ENCODE peak calls at places on chromosomes 2 and 18, in seven cellular contexts. W is tibial artery, Y is adrenal gland, T is prostate gland, G is OCI-LY7, E is SJCRH30, O is left lung. B is an unnamed sample. For H3K36me3, the result is how much of the 10 kb centered on the place peaks cover.

GRCh38 chr2:223464071-223464470 is 138.1 kb downstream of the SCG2 start:
- DNase-seq in W (no peak), Y (no peak), T (no peak), G (no peak), E (no peak), O (no peak), B (no peak)

GRCh38 chr18:66749030-66749429 is 145.1 kb upstream of the CDH19 start:
- DNase-seq in W (no peak), Y (no peak), T (no peak), G (no peak), E (peak), O (no peak), B (no peak)

GRCh38 chr2:64186698-64187605 is 42.7 kb upstream of the PELI1 start:
- DNase-seq in W (no peak), Y (no peak), T (no peak), G (peak), E (peak), O (no peak), B (no peak)

GRCh38 chr2:168814046-168814445 is 11.6 kb downstream of the NOSTRIN start:
- DNase-seq in W (no peak), Y (no peak), T (no peak), G (no peak), E (peak), O (no peak), B (no peak)

GRCh38 chr18:79525556-79526467 is 130.1 kb downstream of the NFATC1 start:
- DNase-seq in W (peak), Y (no peak), T (peak), G (no peak), E (no peak), O (no peak), B (peak)

GRCh38 chr2:10350666-10351215 is 48.0 kb downstream of the HPCAL1 start:
- DNase-seq in W (no peak), Y (no peak), T (no peak), G (no peak), E (no peak), O (no peak), B (no peak)

GRCh38 chr2:127658146-127658545 is 12.2 kb downstream of the GPR17 start:
- DNase-seq in W (no peak), Y (no peak), T (no peak), G (no peak), E (no peak), O (no peak), B (no peak)

GRCh38 chr2:241087420-241088268 is 14.4 kb downstream of the MTERF4 start:
- DNase-seq in W (peak), Y (no peak), T (no peak), G (no peak), E (no peak), O (no peak), B (no peak)

GRCh38 chr2:229852565-229852964 is 69.2 kb downstream of the TRIP12 start:
- DNase-seq in W (no peak), Y (no peak), T (no peak), G (no peak), E (no peak), O (no peak), B (no peak)

GRCh38 chr2:148989882-148990493 is 48.5 kb upstream of the LYPD6B start:
- DNase-seq in W (no peak), Y (peak), T (peak), G (peak), E (peak), O (no peak), B (no peak)

GRCh38 chr2:151251012-151251411 is 10.7 kb downstream of the RBM43 start:
- DNase-seq in W (no peak), Y (no peak), T (no peak), G (no peak), E (no peak), O (no peak), B (no peak)

GRCh38 chr2:42105330-42106256 is 57.8 kb downstream of the PKDCC start:
- DNase-seq in W (no peak), Y (no peak), T (no peak), G (peak), E (peak), O (no peak), B (no peak)

GRCh38 chr2:49306925-49307324 is 152.6 kb upstream of the FSHR start:
- DNase-seq in W (no peak), Y (no peak), T (peak), G (no peak), E (no peak), O (no peak), B (no peak)

GRCh38 chr2:52613064-52613463 is 1154.5 kb upstream of the CHAC2 start:
- DNase-seq in W (no peak), Y (no peak), T (no peak), G (no peak), E (peak), O (no peak), B (no peak)

GRCh38 chr2:213021971-213022899 is 129.2 kb downstream of the IKZF2 start:
- DNase-seq in W (no peak), Y (no peak), T (no peak), G (no peak), E (no peak), O (no peak), B (no peak)

GRCh38 chr2:137223722-137224121 is 458.4 kb downstream of the THSD7B start:
- DNase-seq in W (no peak), Y (no peak), T (no peak), G (peak), E (no peak), O (no peak), B (no peak)

GRCh38 chr2:236768393-236769140 is 198.9 kb downstream of the ACKR3 start:
- DNase-seq in W (no peak), Y (no peak), T (no peak), G (no peak), E (peak), O (no peak), B (no peak)

GRCh38 chr2:25881759-25882158 is 3.5 kb upstream of the ASXL2 start:
- DNase-seq in W (no peak), Y (no peak), T (no peak), G (no peak), E (no peak), O (no peak), B (no peak)

GRCh38 chr2:57908736-57909161 is 137.9 kb upstream of the VRK2 start:
- DNase-seq in W (no peak), Y (no peak), T (no peak), G (no peak), E (no peak), O (no peak), B (no peak)

GRCh38 chr2:202009019-202009481 is 24.6 kb upstream of the FZD7 start:
- DNase-seq in W (no peak), Y (no peak), T (no peak), G (no peak), E (no peak), O (no peak), B (no peak)

GRCh38 chr18:35514752-35515459 is 17.1 kb upstream of the INO80C start:
- DNase-seq in W (no peak), Y (no peak), T (no peak), G (no peak), E (no peak), O (no peak), B (no peak)

DNA sequence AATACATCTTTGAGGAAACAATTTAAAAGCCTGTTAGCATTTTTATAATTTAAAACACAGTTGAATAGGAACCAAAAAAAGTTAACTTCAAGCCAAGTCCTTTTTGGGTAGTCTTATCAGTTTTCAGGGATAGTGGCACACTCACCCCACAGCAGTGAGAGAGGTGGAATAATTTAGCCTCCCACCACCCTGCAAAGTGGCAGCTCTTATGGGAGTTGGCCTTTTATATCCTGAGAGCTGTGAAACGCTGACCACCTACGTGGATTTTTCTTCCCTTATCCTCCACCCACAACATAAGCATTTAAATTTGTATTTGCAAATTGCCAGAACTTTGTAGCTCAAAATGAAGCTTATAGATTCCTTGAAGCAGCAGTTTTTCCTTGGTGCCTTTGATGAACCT is 167.1 kb downstream of the MYO1B start:
- DNase-seq in W (no peak), Y (no peak), T (no peak), G (no peak), E (no peak), O (no peak), B (no peak)
- H3K36me3 ChIP-seq in W (under half), Y (under half), T (under half), G (under half), E (half or more), O (half or more), B (under half)

DNA sequence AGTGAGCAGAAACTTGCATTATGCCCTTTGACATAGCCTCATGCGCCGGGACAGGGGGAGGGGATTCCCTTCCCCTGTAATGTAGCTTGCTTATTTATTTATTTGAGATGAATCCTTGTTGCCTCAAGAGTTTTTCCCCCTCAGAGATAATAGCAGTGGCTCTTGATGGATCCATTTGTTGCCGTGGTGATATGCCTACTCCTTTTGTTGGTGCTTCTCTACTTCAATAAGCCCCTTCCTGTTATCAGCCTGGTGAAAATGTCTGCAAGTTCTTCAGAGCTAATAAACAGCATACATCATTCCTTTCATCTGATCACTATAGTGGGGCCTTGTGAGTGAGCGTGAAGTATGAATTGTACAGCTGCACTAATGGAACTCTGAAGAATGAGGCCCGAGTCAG is 19.4 kb downstream of the FZD5 start:
- DNase-seq in W (no peak), Y (no peak), T (no peak), G (no peak), E (no peak), O (no peak), B (no peak)
- H3K36me3 ChIP-seq in W (under half), Y (under half), T (under half), G (under half), E (under half), O (half or more), B (under half)

DNA sequence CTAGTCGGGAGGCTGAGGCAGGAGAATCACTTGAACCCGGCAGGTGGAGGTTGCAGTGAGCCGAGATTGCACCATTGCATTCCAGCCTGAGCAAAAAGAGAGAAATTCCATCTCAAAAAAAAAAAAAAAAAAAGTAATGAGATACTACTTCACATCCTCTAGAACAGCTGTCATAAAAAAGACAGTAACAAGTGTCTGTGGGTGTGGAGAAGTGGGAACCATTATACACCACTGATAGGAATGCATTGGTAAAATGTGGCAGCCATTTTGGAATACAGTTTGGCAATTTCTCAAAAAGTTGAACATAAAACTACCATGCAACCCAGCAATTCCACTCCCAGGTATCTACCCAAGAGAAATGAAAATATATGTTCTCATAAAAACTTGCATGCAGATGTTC is 166.6 kb downstream of the GREB1L start:
- DNase-seq in W (no peak), Y (no peak), T (no peak), G (no peak), E (peak), O (no peak), B (no peak)
- H3K36me3 ChIP-seq in W (under half), Y (under half), T (under half), G (under half), E (under half), O (under half), B (under half)

GRCh38 chr2:43576983-43577892 is 18.6 kb downstream of the THADA start:
- DNase-seq in W (no peak), Y (no peak), T (peak), G (peak), E (peak), O (no peak), B (peak)

GRCh38 chr2:43579275-43579981 is 16.4 kb downstream of the THADA start:
- DNase-seq in W (no peak), Y (no peak), T (no peak), G (no peak), E (no peak), O (no peak), B (no peak)
- H3K36me3 ChIP-seq in W (under half), Y (under half), T (under half), G (half or more), E (half or more), O (half or more), B (under half)

GRCh38 chr2:86049529-86049928 is 56.2 kb downstream of the POLR1A start:
- DNase-seq in W (peak), Y (no peak), T (no peak), G (no peak), E (no peak), O (no peak), B (no peak)

GRCh38 chr2:86046985-86047384 is 58.7 kb downstream of the POLR1A start:
- DNase-seq in W (peak), Y (no peak), T (peak), G (no peak), E (no peak), O (no peak), B (no peak)

GRCh38 chr2:86048888-86049287 is 56.8 kb downstream of the POLR1A start:
- DNase-seq in W (no peak), Y (peak), T (no peak), G (no peak), E (no peak), O (no peak), B (no peak)

GRCh38 chr2:86048383-86048701 is 57.3 kb downstream of the POLR1A start:
- DNase-seq in W (no peak), Y (no peak), T (no peak), G (no peak), E (no peak), O (no peak), B (no peak)

GRCh38 chr2:86047575-86048382 is 57.9 kb downstream of the POLR1A start:
- DNase-seq in W (peak), Y (no peak), T (no peak), G (no peak), E (no peak), O (no peak), B (no peak)
- H3K36me3 ChIP-seq in W (half or more), Y (under half), T (under half), G (half or more), E (half or more), O (half or more), B (under half)

DNA sequence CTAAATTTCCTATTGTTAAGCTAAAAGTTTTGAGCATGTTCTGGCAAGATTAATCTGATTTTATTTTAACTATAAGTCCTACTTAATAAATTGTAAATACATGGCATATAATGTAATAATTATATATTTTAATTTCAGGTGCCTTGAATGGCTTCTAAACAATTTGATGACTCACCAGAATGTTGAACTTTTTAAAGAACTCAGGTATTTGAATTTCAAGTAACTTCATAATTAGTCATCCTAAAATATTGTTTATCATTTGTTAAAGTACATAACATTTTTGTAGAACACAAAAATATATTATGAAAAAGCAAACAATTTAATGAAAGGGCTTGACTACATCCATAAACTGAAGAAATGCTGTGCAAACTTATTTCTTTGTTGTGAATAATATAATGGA is 14.5 kb downstream of the GMCL1 start:
- DNase-seq in W (no peak), Y (no peak), T (no peak), G (no peak), E (no peak), O (no peak), B (no peak)
- H3K36me3 ChIP-seq in W (under half), Y (under half), T (under half), G (half or more), E (under half), O (half or more), B (under half)

DNA sequence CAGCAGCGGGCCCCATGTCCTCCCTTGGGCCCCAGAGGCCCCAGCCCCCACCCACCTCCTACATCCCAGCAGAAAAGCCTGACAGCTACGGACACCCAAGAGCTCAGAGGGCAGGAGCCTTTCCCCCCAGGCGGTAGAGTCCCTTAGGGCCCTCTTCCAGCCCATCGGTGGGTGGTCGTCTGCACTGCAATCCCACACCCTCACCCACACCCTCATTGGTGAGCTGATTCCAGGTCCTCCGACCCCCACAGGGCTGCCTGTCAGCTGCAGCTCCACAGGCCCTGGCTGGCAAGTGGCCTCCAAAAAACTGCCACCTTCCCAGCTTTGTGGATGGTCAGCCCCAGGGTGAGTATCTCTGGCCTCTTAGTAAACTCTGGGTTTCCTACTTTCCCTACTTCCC is 10.5 kb downstream of the TCF23 start:
- DNase-seq in W (peak), Y (no peak), T (no peak), G (no peak), E (no peak), O (no peak), B (no peak)
- H3K36me3 ChIP-seq in W (under half), Y (under half), T (under half), G (under half), E (under half), O (under half), B (under half)

GRCh38 chr2:37875332-37875976 is 49.6 kb upstream of the RMDN2 start:
- DNase-seq in W (no peak), Y (no peak), T (no peak), G (no peak), E (no peak), O (peak), B (no peak)

GRCh38 chr2:37873229-37873628 is 51.9 kb upstream of the RMDN2 start:
- DNase-seq in W (no peak), Y (no peak), T (no peak), G (no peak), E (no peak), O (no peak), B (no peak)

GRCh38 chr2:37873749-37874330 is 51.2 kb upstream of the RMDN2 start:
- DNase-seq in W (no peak), Y (no peak), T (no peak), G (no peak), E (peak), O (no peak), B (no peak)

GRCh38 chr2:37876227-37876626 is 48.9 kb upstream of the RMDN2 start:
- DNase-seq in W (no peak), Y (no peak), T (no peak), G (no peak), E (peak), O (no peak), B (no peak)

GRCh38 chr2:37874470-37874869 is 50.6 kb upstream of the RMDN2 start:
- DNase-seq in W (no peak), Y (no peak), T (no peak), G (no peak), E (no peak), O (no peak), B (no peak)
- H3K36me3 ChIP-seq in W (under half), Y (under half), T (under half), G (under half), E (under half), O (under half), B (under half)

B was measured in ovary.